ENCODE peak calls at places on chromosomes 7 and 10, in nine cellular contexts. U is stimulated activated CD4-positive, alpha-beta T cell treated with anti-CD3 and anti-CD28 coated beads, Interleukin-2, amount 100 ng/mL, for 24 hours; H is progenitor cell of endocrine pancreas; N is NCI-H1105 treated with DMSO at 0.1 percent for 48 hours; P is Calu3; E is retinal pigment epithelial cell; L is GM03348; A is NCI-H460; B is CD8-positive, alpha-beta T cell. X is an unnamed sample.

GRCh38 chr7:19762631-19763030 is 10.8 kb downstream of the TMEM196 start:
- DNase-seq in U (no peak), H (no peak), N (no peak), P (no peak), E (no peak), L (peak; percentile 7), A (no peak), B (no peak), X (no peak)

GRCh38 chr10:72260588-72261322 is 13.0 kb upstream of the DDIT4 start:
- DNase-seq in U (peak; percentile 91), H (peak; percentile 88), N (no peak), P (peak; percentile 100), E (peak; percentile 89), L (peak; percentile 95), A (peak; percentile 98), B (peak; percentile 79), X (peak; percentile 85)

GRCh38 chr10:87765666-87766376 is 52.2 kb downstream of the ATAD1 start:
- DNase-seq in U (no peak), H (no peak), N (no peak), P (no peak), E (no peak), L (no peak), A (no peak), B (no peak), X (no peak)

GRCh38 chr10:117271427-117271826 is 30.5 kb downstream of the SLC18A2 start:
- DNase-seq in U (no peak), H (no peak), N (no peak), P (no peak), E (peak; percentile 27), L (no peak), A (no peak), B (no peak), X (no peak)

GRCh38 chr7:118352854-118353453 is 128.4 kb downstream of the ANKRD7 start:
- DNase-seq in U (no peak), H (no peak), N (peak; percentile 50), P (no peak), E (peak; percentile 16), L (no peak), A (peak; percentile 55), B (no peak), X (no peak)

GRCh38 chr10:45375716-45376231 is 1.8 kb downstream of the ALOX5 start:
- DNase-seq in U (no peak), H (no peak), N (no peak), P (peak; percentile 9), E (no peak), L (no peak), A (no peak), B (no peak), X (no peak)

GRCh38 chr7:19754521-19755116 is 18.8 kb downstream of the TMEM196 start:
- DNase-seq in U (no peak), H (no peak), N (peak; percentile 48), P (peak; percentile 46), E (no peak), L (peak; percentile 17), A (peak; percentile 56), B (no peak), X (no peak)

GRCh38 chr7:55074008-55074499 is 55.2 kb downstream of the EGFR start:
- DNase-seq in U (peak; percentile 17), H (no peak), N (no peak), P (peak; percentile 93), E (peak; percentile 50), L (peak; percentile 70), A (peak; percentile 78), B (peak; percentile 7), X (peak; percentile 87)

GRCh38 chr10:132918617-132919373 is 23.6 kb downstream of the CFAP46 start:
- DNase-seq in U (no peak), H (no peak), N (peak; percentile 41), P (no peak), E (no peak), L (no peak), A (no peak), B (no peak), X (no peak)

GRCh38 chr10:17805921-17806577 is 3.1 kb upstream of the MRC1 start:
- DNase-seq in U (peak; percentile 21), H (no peak), N (peak; percentile 3), P (no peak), E (no peak), L (no peak), A (no peak), B (no peak), X (no peak)

GRCh38 chr10:76428541-76429330 is 997.3 kb downstream of the LRMDA start:
- DNase-seq in U (no peak), H (no peak), N (no peak), P (no peak), E (peak; percentile 96), L (peak; percentile 71), A (no peak), B (no peak), X (no peak)

GRCh38 chr7:128037880-128038619 is 6.8 kb upstream of the LRRC4 start:
- DNase-seq in U (no peak), H (no peak), N (no peak), P (no peak), E (no peak), L (no peak), A (no peak), B (no peak), X (no peak)

GRCh38 chr7:140197218-140197890 is 20.6 kb upstream of the KDM7A start:
- DNase-seq in U (no peak), H (no peak), N (no peak), P (no peak), E (no peak), L (no peak), A (no peak), B (no peak), X (no peak)

GRCh38 chr7:116030626-116031276 is at the start of gene TFEC:
- DNase-seq in U (no peak), H (no peak), N (no peak), P (no peak), E (no peak), L (no peak), A (peak; percentile 13), B (no peak), X (no peak)

GRCh38 chr10:74079914-74080590 is 70.6 kb downstream of the AP3M1 start:
- DNase-seq in U (no peak), H (no peak), N (no peak), P (no peak), E (no peak), L (no peak), A (no peak), B (no peak), X (no peak)

GRCh38 chr10:101031796-101032636 is 982 bp downstream of the SFXN3 start:
- DNase-seq in U (peak; percentile 74), H (no peak), N (peak; percentile 37), P (peak; percentile 49), E (no peak), L (peak; percentile 87), A (no peak), B (peak; percentile 70), X (peak; percentile 86)

GRCh38 chr10:49397036-49397999 is 1.4 kb upstream of the DRGX start:
- DNase-seq in U (no peak), H (no peak), N (no peak), P (no peak), E (no peak), L (no peak), A (no peak), B (no peak), X (no peak)

GRCh38 chr10:71736570-71737355 is 17.2 kb upstream of the C10orf105 start:
- DNase-seq in U (no peak), H (no peak), N (no peak), P (no peak), E (no peak), L (no peak), A (no peak), B (no peak), X (no peak)

GRCh38 chr10:44925224-44925623 is 14.1 kb downstream of the TMEM72 start:
- DNase-seq in U (no peak), H (peak; percentile 46), N (peak; percentile 1), P (peak; percentile 53), E (peak; percentile 21), L (no peak), A (no peak), B (no peak), X (no peak)

GRCh38 chr7:101154693-101155102 is 422 bp downstream of the AP1S1 start:
- DNase-seq in U (no peak), H (no peak), N (no peak), P (no peak), E (no peak), L (peak; percentile 43), A (no peak), B (no peak), X (peak; percentile 55)

GRCh38 chr7:138842111-138842510 is 44.1 kb upstream of the ATP6V0A4 start:
- DNase-seq in U (no peak), H (no peak), N (no peak), P (no peak), E (peak; percentile 94), L (peak; percentile 36), A (no peak), B (no peak), X (no peak)

GRCh38 chr7:38177621-38178003 is 433 bp upstream of the STARD3NL start:
- DNase-seq in U (no peak), H (no peak), N (no peak), P (no peak), E (no peak), L (no peak), A (no peak), B (no peak), X (no peak)

GRCh38 chr10:70925377-70926214 is 37.2 kb upstream of the PCBD1 start:
- DNase-seq in U (peak; percentile 73), H (peak; percentile 56), N (peak; percentile 13), P (peak; percentile 69), E (no peak), L (peak; percentile 91), A (peak; percentile 23), B (peak; percentile 26), X (no peak)

GRCh38 chr10:70169011-70169410 is 1.3 kb downstream of the SAR1A start:
- DNase-seq in U (no peak), H (no peak), N (no peak), P (no peak), E (no peak), L (peak; percentile 22), A (no peak), B (no peak), X (no peak)

GRCh38 chr10:45380903-45381610 is 7.0 kb downstream of the ALOX5 start:
- DNase-seq in U (no peak), H (no peak), N (no peak), P (no peak), E (no peak), L (no peak), A (no peak), B (no peak), X (no peak)

GRCh38 chr10:112446855-112447691 is at the start of the genes VTI1A and ZDHHC6:
- DNase-seq in U (peak; percentile 83), H (peak; percentile 70), N (peak; percentile 56), P (peak; percentile 73), E (peak; percentile 40), L (peak; percentile 91), A (peak; percentile 73), B (peak; percentile 77), X (peak; percentile 86)

GRCh38 chr7:155947051-155947450 is 134.8 kb upstream of the SHH start:
- DNase-seq in U (no peak), H (no peak), N (no peak), P (no peak), E (no peak), L (no peak), A (no peak), B (no peak), X (no peak)

X was measured in left colon.